ENCODE peak calls at places on chromosomes 11 and 22, in five cellular contexts. V, K, S, L and P are unnamed samples.

GRCh38 chr22:50192056-50192824 is 6.5 kb downstream of the TRABD start:
- DNase-seq in V (no peak), L (peak; percentile 87), S (no peak), K (peak; percentile 34), P (peak; percentile 76)

GRCh38 chr11:94067010-94067409 is 45.9 kb downstream of the HEPHL1 start:
- DNase-seq in S (no peak), L (no peak), K (no peak), V (no peak), P (no peak)

GRCh38 chr22:44200855-44201550 is 20.3 kb downstream of the PARVG start:
- DNase-seq in L (no peak), K (no peak), V (no peak), S (no peak), P (no peak)

GRCh38 chr11:44840526-44840925 is 110.2 kb downstream of the TP53I11 start:
- DNase-seq in S (no peak), V (no peak), K (no peak), L (no peak), P (no peak)

GRCh38 chr11:2762451-2762850 is 62.7 kb upstream of the KCNQ1OT1 start:
- DNase-seq in L (peak; percentile 39), K (no peak), S (no peak), V (no peak), P (peak; percentile 21)

GRCh38 chr11:124152770-124153407 is 30.3 kb upstream of the OR10D3 start:
- DNase-seq in V (no peak), K (no peak), L (no peak), S (no peak), P (no peak)

GRCh38 chr22:44530569-44530968 is 32.5 kb upstream of the RTL6 start:
- DNase-seq in V (no peak), L (no peak), K (no peak), S (no peak), P (no peak)

GRCh38 chr11:66970808-66971442 is 4.2 kb upstream of the C11orf86 start:
- DNase-seq in L (no peak), V (peak; percentile 89), S (peak; percentile 65), K (no peak), P (no peak)

GRCh38 chr11:122559734-122560382 is 95.7 kb upstream of the UBASH3B start:
- DNase-seq in L (no peak), V (peak; percentile 83), K (no peak), S (no peak), P (no peak)

GRCh38 chr11:79610139-79610538 is 169.3 kb upstream of the TENM4 start:
- DNase-seq in S (no peak), V (no peak), K (no peak), L (no peak), P (no peak)

GRCh38 chr11:81993755-81994154 is 739.9 kb downstream of the FAM181B start:
- DNase-seq in K (no peak), S (no peak), V (no peak), L (no peak), P (no peak)

GRCh38 chr11:76219243-76219642 is 12.9 kb upstream of the WNT11 start:
- DNase-seq in S (no peak), V (no peak), L (no peak), K (no peak), P (no peak)

GRCh38 chr11:33658195-33658900 is 42.3 kb downstream of the C11orf91 start:
- DNase-seq in S (no peak), L (no peak), V (no peak), K (no peak), P (no peak)

GRCh38 chr22:38412435-38413084 is 42.4 kb downstream of the KCNJ4 start:
- DNase-seq in L (peak; percentile 74), S (peak; percentile 15), K (no peak), V (no peak), P (peak; percentile 57)

GRCh38 chr11:73252577-73253191 is 19.5 kb upstream of the P2RY6 start:
- DNase-seq in L (no peak), K (no peak), S (no peak), V (peak; percentile 40), P (peak; percentile 34)

GRCh38 chr22:29842740-29843139 is 4.7 kb upstream of the ASCC2 start:
- DNase-seq in S (no peak), K (no peak), L (no peak), V (no peak), P (no peak)

GRCh38 chr11:8604078-8604723 is 10.2 kb upstream of the STK33 start:
- DNase-seq in V (peak; percentile 63), S (peak; percentile 74), L (no peak), K (peak; percentile 51), P (no peak)

GRCh38 chr11:86041975-86042378 is 26.9 kb downstream of the PICALM start:
- DNase-seq in L (no peak), V (peak; percentile 76), S (peak; percentile 88), K (no peak), P (no peak)

GRCh38 chr22:18148508-18148965 is 1.4 kb upstream of the USP18 start:
- DNase-seq in L (no peak), V (no peak), K (no peak), S (no peak), P (no peak)

GRCh38 chr11:58787903-58788302 is 56.2 kb upstream of the GLYAT start:
- DNase-seq in V (no peak), K (no peak), S (no peak), L (no peak), P (no peak)

GRCh38 chr11:68211546-68211945 is 1.6 kb downstream of the KMT5B start:
- DNase-seq in V (no peak), L (no peak), K (no peak), S (no peak), P (peak; percentile 68)

GRCh38 chr11:3947084-3947483 is 91.6 kb downstream of the STIM1 start:
- DNase-seq in S (peak; percentile 65), K (peak; percentile 41), L (no peak), V (no peak), P (no peak)

GRCh38 chr11:41003339-41003992 is 456.0 kb downstream of the LRRC4C start:
- DNase-seq in L (no peak), S (no peak), V (no peak), K (no peak), P (no peak)

GRCh38 chr22:50613291-50613981 is 12.8 kb downstream of the MAPK8IP2 start:
- DNase-seq in L (peak; percentile 69), K (peak; percentile 62), S (no peak), V (peak; percentile 68), P (peak; percentile 90)

GRCh38 chr11:68687986-68688385 is 3.6 kb downstream of the GAL start:
- DNase-seq in V (no peak), S (no peak), K (no peak), L (no peak), P (peak; percentile 17)

GRCh38 chr22:49291781-49292180 is 535.9 kb downstream of the BRD1 start:
- DNase-seq in L (peak; percentile 12), V (no peak), K (no peak), S (no peak), P (no peak)

GRCh38 chr11:15926071-15926470 is 430.3 kb downstream of the SOX6 start:
- DNase-seq in S (no peak), V (no peak), L (no peak), K (no peak), P (no peak)

GRCh38 chr11:95711162-95711944 is 78.2 kb downstream of the FAM76B start:
- DNase-seq in K (no peak), L (no peak), V (no peak), S (no peak), P (no peak)

GRCh38 chr11:83819936-83820549 is 533.9 kb upstream of the CCDC90B start:
- DNase-seq in K (no peak), V (peak; percentile 35), L (no peak), S (peak; percentile 20), P (no peak)

GRCh38 chr22:17888855-17889254 is 114.6 kb upstream of the BID start:
- DNase-seq in V (no peak), S (no peak), K (no peak), L (no peak), P (no peak)

GRCh38 chr11:43574949-43575915 is 105.3 kb upstream of the HSD17B12 start:
- DNase-seq in K (peak; percentile 43), S (no peak), L (no peak), V (no peak), P (no peak)

GRCh38 chr22:28799125-28799833 is 1.1 kb downstream of the XBP1 start:
- DNase-seq in V (peak; percentile 35), L (no peak), K (no peak), S (peak; percentile 85), P (no peak)

GRCh38 chr22:36197601-36198146 is 3.9 kb downstream of the APOL4 start:
- DNase-seq in K (no peak), L (no peak), S (no peak), V (no peak), P (no peak)

GRCh38 chr11:560305-561147 is at the start of the genes LMNTD2 and RASSF7:
- DNase-seq in V (peak; percentile 76), K (peak; percentile 95), L (peak; percentile 95), S (peak; percentile 87), P (peak; percentile 98)
- TF ChIP-seq POLR2A in V (no peak), K (peak; percentile 47), L (no peak), S (peak; percentile 45), P (peak; percentile 89)

GRCh38 chr11:74462631-74463030 is 4.7 kb downstream of the KCNE3 start:
- DNase-seq in K (no peak), L (no peak), S (no peak), V (no peak), P (no peak)
- H3K4me1 ChIP-seq in K (peaks cover 13% of the 10 kb centered on the region), L (peaks cover 8% of the 10 kb centered on the region), S (no peaks in the 10 kb centered on the region), V (peaks cover 7% of the 10 kb centered on the region), P (no peaks in the 10 kb centered on the region)

GRCh38 chr11:65580031-65580692 is 4.3 kb downstream of the EHBP1L1 start:
- DNase-seq in S (no peak), V (no peak), K (no peak), L (no peak), P (no peak)

GRCh38 chr11:65577756-65578109 is 1.9 kb downstream of the EHBP1L1 start:
- DNase-seq in V (no peak), L (no peak), K (no peak), S (no peak), P (no peak)

GRCh38 chr11:65579291-65579690 is 3.4 kb downstream of the EHBP1L1 start:
- DNase-seq in K (no peak), V (no peak), L (no peak), S (no peak), P (no peak)

GRCh38 chr11:65578134-65578533 is 2.3 kb downstream of the EHBP1L1 start:
- DNase-seq in V (no peak), K (no peak), L (no peak), S (no peak), P (no peak)

DNA sequence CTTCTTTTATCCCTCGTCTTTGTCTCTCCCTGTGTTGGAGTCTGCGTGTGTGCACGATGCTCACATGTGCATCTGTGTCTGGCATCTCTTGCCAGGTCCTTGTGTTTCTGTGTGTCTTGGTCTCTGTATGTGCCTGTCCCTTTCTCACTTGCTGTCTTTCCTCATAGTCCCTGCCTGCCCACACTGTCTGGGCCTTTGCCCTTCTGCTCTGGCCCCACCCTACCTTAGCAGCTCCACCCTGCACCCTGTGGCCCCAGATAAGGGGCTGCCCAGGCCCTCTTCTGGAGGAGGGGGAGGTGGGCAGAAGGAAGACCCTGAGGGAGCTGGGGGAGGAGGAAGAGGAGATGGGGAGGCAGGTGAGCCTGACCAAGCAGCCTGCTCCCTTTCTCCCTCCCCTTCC is 2.8 kb downstream of the EHBP1L1 start:
- DNase-seq in V (no peak), K (no peak), S (no peak), L (no peak), P (no peak)
- TF ChIP-seq POLR2A in V (no peak), K (no peak), S (no peak), L (no peak), P (no peak)

DNA sequence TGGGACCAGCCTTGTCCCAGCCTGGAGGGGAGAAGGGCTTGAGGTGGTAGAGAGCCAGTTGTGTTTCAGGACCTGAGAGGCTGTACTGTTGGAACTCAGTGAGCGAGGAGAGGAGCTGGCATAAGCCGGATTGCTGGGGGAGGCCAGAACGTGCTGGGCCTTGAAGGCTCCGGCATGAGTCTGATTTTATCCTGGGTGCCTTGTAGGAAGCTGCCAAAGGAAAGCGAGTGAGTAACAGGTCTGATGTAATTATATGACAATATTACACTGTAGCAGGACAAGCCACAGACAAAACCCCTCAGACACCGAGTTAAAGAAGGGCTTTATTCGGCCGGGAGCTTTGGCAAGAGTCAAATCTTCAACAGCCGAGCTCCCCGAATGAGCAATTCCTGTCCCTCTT is 17.2 kb downstream of the AP2A2 start:
- DNase-seq in V (no peak), S (no peak), L (no peak), K (no peak), P (no peak)
- H3K4me1 ChIP-seq in V (peaks cover 2% of the 10 kb centered on the region), S (no peaks in the 10 kb centered on the region), L (peaks cover 3% of the 10 kb centered on the region), K (peaks cover 45% of the 10 kb centered on the region), P (no peaks in the 10 kb centered on the region)